ENCODE peak calls at places on chromosomes 12 and 14, in seven cellular contexts. B is stimulated activated CD4-positive, alpha-beta T cell treated with anti-CD3 and anti-CD28 coated beads, TNF-alpha, amount 100 ng/mL, for 1 hour; K is activated CD8-positive, alpha-beta memory T cell treated with anti-CD3 and anti-CD28 coated beads, Interleukin-2, amount 50 U/mL, for 4 hours; O is hypothalamus; S is GM06990; U is activated CD8-positive, alpha-beta T cell treated with anti-CD3 and anti-CD28 coated beads, Interleukin-2, amount 10 ng/mL, durations not matched to agents 7 days and 5 days; T is HEK293T. D is an unnamed sample.

GRCh38 chr14:103308717-103309616 is 25.1 kb upstream of the EIF5 start:
- DNase-seq in B (no peak), K (no peak), O (no peak), S (no peak), U (no peak), T (no peak), D (no peak)

GRCh38 chr14:80325688-80326087 is 114.4 kb upstream of the DIO2 start:
- DNase-seq in B (no peak), K (no peak), O (no peak), S (no peak), U (no peak), T (no peak), D (no peak)

GRCh38 chr14:35047961-35048513 is 2.0 kb downstream of the FAM177A1 start:
- DNase-seq in B (no peak), K (no peak), O (no peak), S (no peak), U (no peak), T (no peak), D (no peak)

GRCh38 chr12:51777457-51777856 is 71.1 kb downstream of the FIGNL2 start:
- DNase-seq in B (no peak), K (no peak), O (no peak), S (no peak), U (no peak), T (no peak), D (peak)

GRCh38 chr12:121285856-121286255 is 10.7 kb downstream of the CAMKK2 start:
- DNase-seq in B (no peak), K (no peak), O (no peak), S (no peak), U (no peak), T (no peak), D (no peak)

GRCh38 chr12:117134059-117134458 is 34.8 kb upstream of the TESC start:
- DNase-seq in B (no peak), K (peak), O (no peak), S (no peak), U (peak), T (no peak), D (no peak)

GRCh38 chr12:111434680-111435338 is 29.1 kb downstream of the SH2B3 start:
- DNase-seq in B (peak), K (peak), O (no peak), S (peak), U (peak), T (no peak), D (no peak)

GRCh38 chr12:31702047-31702446 is 26.8 kb downstream of the AMN1 start:
- DNase-seq in B (no peak), K (no peak), O (no peak), S (no peak), U (no peak), T (no peak), D (peak)

GRCh38 chr14:23695220-23695999 is 59.2 kb downstream of the DHRS2 start:
- DNase-seq in B (no peak), K (no peak), O (no peak), S (no peak), U (no peak), T (no peak), D (no peak)

GRCh38 chr14:33964599-33965317 is 13.9 kb upstream of the EGLN3 start:
- DNase-seq in B (no peak), K (no peak), O (no peak), S (no peak), U (no peak), T (no peak), D (no peak)

GRCh38 chr14:94904636-94905035 is 134.7 kb upstream of the GSC start:
- DNase-seq in B (no peak), K (no peak), O (no peak), S (no peak), U (no peak), T (no peak), D (no peak)

GRCh38 chr12:57632898-57633825 is at the start of gene B4GALNT1:
- DNase-seq in B (peak), K (peak), O (no peak), S (peak), U (peak), T (peak), D (no peak)

D was measured in D721Med.